ENCODE peak calls at places on chromosomes 13 and 19, in eight cellular contexts. M is small intestine, P is LHCN-M2, Y is amygdala, L is colonic mucosa, I is nucleus accumbens, H is Calu3, E is T-helper 1 cell. B is an unnamed sample.
A peak's percentile ranks its signal among the peaks of the same experiment; 100 is the strongest.

GRCh38 chr13:24747248-24748151 is 16.5 kb upstream of the RNF17 start:
- DNase-seq in M (no peak), P (no peak), Y (no peak), L (no peak), I (no peak), H (peak; percentile 22), E (no peak), B (no peak)

GRCh38 chr13:42066542-42066941 is 18.1 kb downstream of the DGKH start:
- DNase-seq in M (no peak), P (peak; percentile 15), Y (no peak), L (no peak), I (no peak), H (no peak), E (no peak), B (no peak)

GRCh38 chr19:53461866-53462265 is 5.7 kb upstream of the ZNF813 start:
- DNase-seq in M (no peak), P (peak; percentile 14), Y (no peak), L (no peak), I (no peak), H (no peak), E (no peak), B (no peak)

GRCh38 chr19:52535831-52536800 is 8.6 kb downstream of the ZNF808 start:
- DNase-seq in M (peak; percentile 49), P (peak; percentile 68), Y (peak; percentile 19), L (peak; percentile 72), I (peak; percentile 62), H (no peak), E (peak; percentile 90), B (no peak)

GRCh38 chr13:112172641-112173171 is 105.8 kb downstream of the SOX1 start:
- DNase-seq in M (no peak), P (no peak), Y (no peak), L (no peak), I (peak; percentile 27), H (no peak), E (no peak), B (no peak)

GRCh38 chr19:58326914-58327726 is at the start of gene ZSCAN22:
- DNase-seq in M (peak; percentile 97), P (peak; percentile 95), Y (peak; percentile 99), L (peak; percentile 98), I (peak; percentile 95), H (peak; percentile 97), E (peak; percentile 78), B (peak; percentile 94)

GRCh38 chr19:12769689-12770088 is 5.7 kb downstream of the HOOK2 start:
- DNase-seq in M (peak; percentile 55), P (no peak), Y (no peak), L (peak; percentile 59), I (no peak), H (no peak), E (peak; percentile 71), B (no peak)

GRCh38 chr19:55418185-55418584 is 10.6 kb upstream of the UBE2S start:
- DNase-seq in M (peak; percentile 82), P (peak; percentile 75), Y (no peak), L (peak; percentile 73), I (peak; percentile 16), H (peak; percentile 80), E (peak; percentile 25), B (peak; percentile 55)

GRCh38 chr13:76622336-76623045 is 263.7 kb downstream of the KCTD12 start:
- DNase-seq in M (no peak), P (peak; percentile 27), Y (no peak), L (no peak), I (no peak), H (no peak), E (no peak), B (no peak)

GRCh38 chr13:110455941-110456340 is 105.6 kb downstream of the RAB20 start:
- DNase-seq in M (peak; percentile 87), P (peak; percentile 75), Y (peak; percentile 49), L (peak; percentile 83), I (peak; percentile 63), H (peak; percentile 53), E (peak; percentile 29), B (peak; percentile 1)

GRCh38 chr13:26246154-26246553 is 7.8 kb upstream of the CDK8 start:
- DNase-seq in M (no peak), P (no peak), Y (no peak), L (no peak), I (no peak), H (no peak), E (no peak), B (no peak)

GRCh38 chr19:49114630-49115363 is 627 bp downstream of the LIN7B start:
- DNase-seq in M (peak; percentile 66), P (peak; percentile 50), Y (peak; percentile 44), L (peak; percentile 69), I (peak; percentile 78), H (peak; percentile 50), E (no peak), B (peak; percentile 23)

GRCh38 chr19:1851581-1852293 is 3.5 kb upstream of the REXO1 start:
- DNase-seq in M (no peak), P (no peak), Y (no peak), L (no peak), I (peak; percentile 66), H (no peak), E (peak; percentile 70), B (no peak)

GRCh38 chr19:15934332-15935078 is at the start of gene CYP4F11:
- DNase-seq in M (peak; percentile 99), P (peak; percentile 1), Y (no peak), L (peak; percentile 89), I (peak; percentile 38), H (peak; percentile 72), E (no peak), B (peak; percentile 25)

GRCh38 chr19:48910803-48911202 is 10.7 kb downstream of the NUCB1 start:
- DNase-seq in M (no peak), P (no peak), Y (no peak), L (no peak), I (no peak), H (no peak), E (no peak), B (no peak)

GRCh38 chr19:11252665-11253355 is 9.5 kb downstream of the DOCK6 start:
- DNase-seq in M (no peak), P (no peak), Y (no peak), L (no peak), I (no peak), H (no peak), E (no peak), B (no peak)

GRCh38 chr13:40974460-40975407 is 44.4 kb downstream of the ELF1 start:
- DNase-seq in M (peak; percentile 90), P (peak; percentile 50), Y (no peak), L (peak; percentile 55), I (no peak), H (peak; percentile 30), E (no peak), B (peak; percentile 23)

GRCh38 chr13:75749407-75749806 is 113.3 kb downstream of the LMO7 start:
- DNase-seq in M (no peak), P (peak; percentile 91), Y (no peak), L (no peak), I (no peak), H (no peak), E (no peak), B (peak; percentile 56)

GRCh38 chr19:46494115-46494935 is 1.3 kb downstream of the PNMA8B start:
- DNase-seq in M (no peak), P (no peak), Y (no peak), L (no peak), I (no peak), H (no peak), E (no peak), B (no peak)

GRCh38 chr19:30253581-30253996 is 118.6 kb upstream of the ZNF536 start:
- DNase-seq in M (no peak), P (no peak), Y (no peak), L (no peak), I (no peak), H (no peak), E (no peak), B (peak; percentile 30)

GRCh38 chr19:33227242-33227650 is 1.6 kb upstream of the SLC7A10 start:
- DNase-seq in M (no peak), P (no peak), Y (no peak), L (no peak), I (no peak), H (no peak), E (no peak), B (no peak)

GRCh38 chr19:1252818-1253513 is 4.6 kb downstream of the MIDN start:
- DNase-seq in M (peak; percentile 89), P (peak; percentile 96), Y (peak; percentile 79), L (peak; percentile 91), I (peak; percentile 88), H (peak; percentile 73), E (peak; percentile 77), B (peak; percentile 70)

GRCh38 chr13:71831716-71832115 is 35.3 kb downstream of the DACH1 start:
- DNase-seq in M (no peak), P (no peak), Y (no peak), L (no peak), I (no peak), H (no peak), E (no peak), B (no peak)

GRCh38 chr13:86946734-86947133 is 724.4 kb upstream of the SLITRK5 start:
- DNase-seq in M (no peak), P (peak; percentile 24), Y (no peak), L (no peak), I (no peak), H (no peak), E (no peak), B (no peak)

GRCh38 chr19:49113762-49114629 is at the start of gene LIN7B:
- DNase-seq in M (peak; percentile 66), P (peak; percentile 66), Y (peak; percentile 25), L (peak; percentile 65), I (peak; percentile 55), H (peak; percentile 91), E (peak; percentile 82), B (no peak)

GRCh38 chr13:76229281-76229680 is 593.2 kb downstream of the LMO7 start:
- DNase-seq in M (no peak), P (peak; percentile 36), Y (no peak), L (no peak), I (no peak), H (no peak), E (no peak), B (no peak)